ENCODE peak calls at places on chromosomes 7 and 10, in seven cellular contexts. E is AG10803, V is bronchial epithelial cell, I is stomach, L is upper lobe of left lung, G is IMR-90, W is GM10248. Q is an unnamed sample.

GRCh38 chr7:20246236-20246635 is 29.1 kb upstream of the MACC1 start:
- DNase-seq in E (no peak), V (no peak), I (no peak), L (no peak), G (no peak), W (no peak), Q (no peak)

GRCh38 chr10:118042336-118042735 is 4.4 kb downstream of the RAB11FIP2 start:
- DNase-seq in E (peak), V (no peak), I (no peak), L (no peak), G (no peak), W (no peak), Q (no peak)

GRCh38 chr10:124264711-124265390 is 153.9 kb downstream of the OAT start:
- DNase-seq in E (no peak), V (no peak), I (no peak), L (no peak), G (no peak), W (no peak), Q (no peak)

GRCh38 chr10:9297580-9297979 is 1243.1 kb downstream of the GATA3 start:
- DNase-seq in E (no peak), V (no peak), I (no peak), L (no peak), G (no peak), W (no peak), Q (no peak)

GRCh38 chr10:29946953-29947700 is 112.3 kb downstream of the JCAD start:
- DNase-seq in E (peak), V (peak), I (peak), L (peak), G (peak), W (no peak), Q (no peak)

GRCh38 chr7:17660116-17660515 is 280.2 kb downstream of the SNX13 start:
- DNase-seq in E (peak), V (peak), I (no peak), L (no peak), G (peak), W (no peak), Q (no peak)

GRCh38 chr7:4700577-4701235 is 18.6 kb downstream of the FOXK1 start:
- DNase-seq in E (peak), V (peak), I (no peak), L (no peak), G (peak), W (no peak), Q (no peak)

GRCh38 chr7:93028610-93029009 is 89.2 kb downstream of the SAMD9 start:
- DNase-seq in E (no peak), V (no peak), I (no peak), L (no peak), G (no peak), W (no peak), Q (no peak)

GRCh38 chr7:77991656-77992055 is 193.1 kb downstream of the PHTF2 start:
- DNase-seq in E (no peak), V (no peak), I (no peak), L (no peak), G (no peak), W (no peak), Q (no peak)

GRCh38 chr7:66348959-66349358 is 143.8 kb downstream of the TPST1 start:
- DNase-seq in E (no peak), V (peak), I (no peak), L (peak), G (no peak), W (no peak), Q (no peak)

GRCh38 chr10:6130851-6131470 is 42.1 kb downstream of the RBM17 start:
- DNase-seq in E (peak), V (no peak), I (no peak), L (no peak), G (no peak), W (no peak), Q (no peak)

GRCh38 chr7:113143486-113144257 is 25.3 kb upstream of the SMIM30 start:
- DNase-seq in E (no peak), V (no peak), I (no peak), L (no peak), G (no peak), W (no peak), Q (no peak)

GRCh38 chr7:22726849-22727792 is at the start of gene IL6:
- DNase-seq in E (peak), V (peak), I (peak), L (peak), G (peak), W (peak), Q (no peak)

GRCh38 chr10:117997673-117998072 is 49.1 kb downstream of the RAB11FIP2 start:
- DNase-seq in E (no peak), V (no peak), I (no peak), L (no peak), G (no peak), W (no peak), Q (no peak)

GRCh38 chr10:46229144-46229563 is 57.6 kb upstream of the ANTXRL start:
- DNase-seq in E (no peak), V (no peak), I (peak), L (peak), G (no peak), W (no peak), Q (peak)

GRCh38 chr7:151773795-151774194 is 103.1 kb downstream of the PRKAG2 start:
- DNase-seq in E (no peak), V (no peak), I (no peak), L (no peak), G (no peak), W (no peak), Q (no peak)

GRCh38 chr10:59674211-59674836 is 35.3 kb downstream of the SLC16A9 start:
- DNase-seq in E (peak), V (peak), I (no peak), L (no peak), G (peak), W (no peak), Q (no peak)

GRCh38 chr10:86265236-86265876 is 101.2 kb downstream of the GRID1 start:
- DNase-seq in E (no peak), V (no peak), I (no peak), L (peak), G (no peak), W (no peak), Q (peak)

GRCh38 chr7:65239707-65240352 is 133.8 kb upstream of the ZNF92 start:
- DNase-seq in E (no peak), V (no peak), I (peak), L (peak), G (no peak), W (no peak), Q (no peak)

GRCh38 chr7:1671876-1672451 is 1.9 kb downstream of the ELFN1 start:
- DNase-seq in E (no peak), V (no peak), I (no peak), L (no peak), G (no peak), W (peak), Q (peak)

GRCh38 chr7:7772385-7772784 is 54.0 kb upstream of the RPA3 start:
- DNase-seq in E (no peak), V (peak), I (no peak), L (no peak), G (peak), W (no peak), Q (no peak)

GRCh38 chr7:47624660-47625059 is 42.7 kb upstream of the TNS3 start:
- DNase-seq in E (no peak), V (no peak), I (no peak), L (no peak), G (no peak), W (no peak), Q (no peak)

GRCh38 chr7:142384508-142384922 is 126.7 kb upstream of the PRSS58 start:
- DNase-seq in E (peak), V (peak), I (no peak), L (peak), G (peak), W (no peak), Q (no peak)

GRCh38 chr10:112972606-112973005 is 22.6 kb downstream of the TCF7L2 start:
- DNase-seq in E (no peak), V (no peak), I (no peak), L (no peak), G (no peak), W (no peak), Q (no peak)

GRCh38 chr7:98283127-98283886 is 1.8 kb downstream of the BRI3 start:
- DNase-seq in E (peak), V (peak), I (peak), L (peak), G (peak), W (no peak), Q (no peak)

GRCh38 chr10:112202561-112203241 is 19.1 kb upstream of the GPAM start:
- DNase-seq in E (peak), V (peak), I (no peak), L (no peak), G (peak), W (peak), Q (no peak)

GRCh38 chr10:119357389-119358139 is 150.2 kb downstream of the GRK5 start:
- DNase-seq in E (no peak), V (no peak), I (peak), L (no peak), G (no peak), W (no peak), Q (no peak)

GRCh38 chr10:70292016-70292415 is 8.2 kb upstream of the NPFFR1 start:
- DNase-seq in E (no peak), V (no peak), I (no peak), L (no peak), G (no peak), W (no peak), Q (no peak)

GRCh38 chr10:46250898-46251856 is 35.6 kb upstream of the ANTXRL start:
- DNase-seq in E (no peak), V (no peak), I (peak), L (peak), G (no peak), W (no peak), Q (peak)

GRCh38 chr10:132458595-132459251 is 61.7 kb downstream of the PWWP2B start:
- DNase-seq in E (peak), V (no peak), I (peak), L (no peak), G (no peak), W (peak), Q (no peak)

GRCh38 chr7:21497072-21497471 is 45.8 kb upstream of the DNAH11 start:
- DNase-seq in E (peak), V (peak), I (no peak), L (no peak), G (peak), W (no peak), Q (no peak)

GRCh38 chr7:39429421-39429820 is 136.8 kb upstream of the YAE1 start:
- DNase-seq in E (no peak), V (no peak), I (no peak), L (no peak), G (no peak), W (no peak), Q (no peak)

GRCh38 chr7:69341288-69341687 is 257.0 kb upstream of the AUTS2 start:
- DNase-seq in E (no peak), V (no peak), I (no peak), L (no peak), G (no peak), W (no peak), Q (no peak)

GRCh38 chr7:6011541-6011940 is 2.5 kb downstream of the AIMP2 start:
- DNase-seq in E (no peak), V (no peak), I (no peak), L (no peak), G (no peak), W (no peak), Q (no peak)

GRCh38 chr7:125424721-125425120 is 495.1 kb upstream of the POT1 start:
- DNase-seq in E (no peak), V (peak), I (no peak), L (no peak), G (no peak), W (no peak), Q (no peak)

GRCh38 chr7:53218730-53219504 is 183.5 kb downstream of the POM121L12 start:
- DNase-seq in E (no peak), V (no peak), I (no peak), L (no peak), G (no peak), W (no peak), Q (no peak)

GRCh38 chr10:102395677-102396197 is at the start of gene NFKB2:
- DNase-seq in E (peak), V (peak), I (no peak), L (peak), G (no peak), W (no peak), Q (no peak)

GRCh38 chr10:102393411-102394078 is 2.0 kb upstream of the NFKB2 start:
- DNase-seq in E (no peak), V (no peak), I (no peak), L (no peak), G (no peak), W (no peak), Q (no peak)

GRCh38 chr10:102394801-102395676 is 466 bp upstream of the NFKB2 start:
- DNase-seq in E (peak), V (peak), I (peak), L (peak), G (peak), W (peak), Q (peak)

GRCh38 chr10:102392306-102392705 is 3.2 kb upstream of the NFKB2 start:
- DNase-seq in E (no peak), V (no peak), I (no peak), L (no peak), G (no peak), W (no peak), Q (no peak)

DNA sequence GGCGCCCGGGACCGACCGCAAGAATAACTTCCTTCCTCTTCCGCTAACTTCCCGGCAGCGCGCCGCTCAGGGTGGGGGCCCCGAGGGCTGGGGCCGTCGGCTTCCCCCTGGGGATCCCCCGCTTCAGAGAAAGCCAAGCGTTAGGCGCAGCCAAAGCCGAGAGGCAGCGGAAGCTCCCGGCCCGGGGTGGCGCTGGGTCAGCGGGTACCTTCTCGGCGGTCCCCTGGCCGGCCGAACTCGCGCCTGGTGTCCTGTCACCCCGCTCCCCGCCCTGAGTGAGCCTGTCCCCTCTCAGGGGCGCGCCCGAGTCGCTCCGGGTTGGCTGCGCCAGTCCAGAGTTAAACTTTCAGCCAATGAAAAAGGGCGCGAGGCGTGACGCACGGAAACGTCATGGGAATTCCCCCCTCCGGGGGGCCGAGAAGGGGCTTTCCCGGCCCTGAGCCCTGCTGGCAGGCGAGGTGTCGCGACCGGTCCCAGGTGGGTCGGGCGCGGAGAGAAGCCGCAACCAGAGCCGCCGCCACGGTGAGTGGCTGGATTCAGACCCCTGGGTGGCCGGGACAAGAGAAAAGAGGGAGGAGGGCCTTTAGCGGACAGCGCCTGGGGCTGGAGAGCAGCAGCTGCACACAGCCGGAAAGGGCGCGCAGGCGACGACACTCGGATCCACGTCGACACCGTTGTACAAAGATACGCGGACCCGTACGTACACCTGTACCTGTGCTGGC is 1.3 kb upstream of the NFKB2 start:
- DNase-seq in E (peak), V (peak), I (peak), L (peak), G (peak), W (peak), Q (peak)
- TF ChIP-seq CTCF in E (peak), V (peak), I (peak), L (peak), G (no peak), W (no peak), Q (peak)

DNA sequence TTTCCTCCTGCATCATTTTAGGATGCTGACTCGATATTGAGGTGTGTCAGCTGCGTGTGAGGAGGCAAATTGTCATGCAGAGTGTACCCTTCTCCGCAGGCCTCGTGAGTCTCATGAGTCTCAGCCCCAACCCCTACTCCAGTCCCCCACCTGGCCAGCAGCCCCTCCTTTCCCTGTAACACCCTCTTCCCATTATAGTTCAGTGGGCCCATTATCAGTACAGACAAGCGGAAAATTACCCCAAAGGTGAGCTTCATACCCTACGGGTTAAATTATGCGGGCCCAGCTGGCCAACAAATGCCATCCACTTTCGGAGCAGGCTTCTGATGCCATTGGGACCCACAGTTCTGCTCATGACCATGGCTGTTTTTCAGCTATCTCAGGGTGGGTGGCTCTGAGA is 25.2 kb downstream of the SFTPD start:
- DNase-seq in E (no peak), V (no peak), I (no peak), L (no peak), G (no peak), W (no peak), Q (no peak)
- TF ChIP-seq CTCF in E (no peak), V (no peak), I (no peak), L (no peak), G (no peak), W (no peak), Q (no peak)

GRCh38 chr10:50850576-50851340 is 34.7 kb downstream of the A1CF start:
- DNase-seq in E (peak), V (no peak), I (no peak), L (no peak), G (no peak), W (no peak), Q (no peak)

GRCh38 chr10:50853557-50853956 is 31.9 kb downstream of the A1CF start:
- DNase-seq in E (no peak), V (no peak), I (no peak), L (no peak), G (no peak), W (no peak), Q (no peak)

GRCh38 chr10:50855461-50855860 is 30.0 kb downstream of the A1CF start:
- DNase-seq in E (no peak), V (no peak), I (no peak), L (no peak), G (no peak), W (no peak), Q (no peak)

GRCh38 chr10:50855015-50855414 is 30.4 kb downstream of the A1CF start:
- DNase-seq in E (no peak), V (peak), I (no peak), L (no peak), G (no peak), W (no peak), Q (no peak)

DNA sequence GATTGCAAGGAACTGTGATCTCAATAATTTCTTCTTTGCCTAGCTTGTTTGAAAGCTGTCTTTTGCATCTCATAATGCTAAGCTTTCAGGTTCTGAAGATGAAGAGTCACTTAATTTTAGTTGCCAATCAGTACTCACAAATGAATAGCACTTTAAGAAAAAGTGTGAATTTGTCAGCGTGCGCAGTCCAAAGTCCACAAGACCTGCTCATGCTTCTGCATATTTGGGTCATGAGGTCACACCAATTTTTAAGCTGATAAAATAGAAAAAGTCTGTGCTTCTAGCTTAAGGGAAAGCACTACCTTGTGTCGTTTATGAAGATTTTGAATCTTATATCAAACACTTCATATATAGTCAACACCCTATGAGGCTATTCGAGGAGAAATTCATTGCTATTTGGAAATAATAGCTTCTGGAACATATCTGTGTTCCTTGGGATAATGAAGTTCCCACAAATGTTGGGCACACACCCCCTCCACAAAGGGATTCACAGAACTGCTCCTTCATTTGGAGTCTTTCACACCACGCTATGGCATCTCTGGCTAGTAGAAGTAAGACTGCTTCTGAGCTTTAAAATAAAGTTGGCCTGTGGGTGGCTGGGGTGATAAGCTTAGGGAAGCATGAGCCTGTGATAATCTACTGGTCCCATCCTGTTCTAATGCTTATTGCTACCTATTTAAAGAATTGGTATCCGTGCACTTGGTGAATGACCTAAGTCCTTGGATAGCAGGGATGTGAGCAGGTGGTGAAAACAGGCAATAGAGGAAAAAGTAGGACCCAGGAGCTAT is 33.3 kb downstream of the A1CF start:
- DNase-seq in E (no peak), V (no peak), I (no peak), L (no peak), G (no peak), W (no peak), Q (no peak)
- TF ChIP-seq CTCF in E (no peak), V (no peak), I (no peak), L (no peak), G (no peak), W (no peak), Q (no peak)

GRCh38 chr10:92641492-92641891 is 48.3 kb upstream of the HHEX start:
- DNase-seq in E (no peak), V (no peak), I (no peak), L (no peak), G (no peak), W (no peak), Q (no peak)

GRCh38 chr10:92638037-92638436 is 45.1 kb downstream of the KIF11 start:
- DNase-seq in E (no peak), V (no peak), I (no peak), L (no peak), G (no peak), W (no peak), Q (no peak)

DNA sequence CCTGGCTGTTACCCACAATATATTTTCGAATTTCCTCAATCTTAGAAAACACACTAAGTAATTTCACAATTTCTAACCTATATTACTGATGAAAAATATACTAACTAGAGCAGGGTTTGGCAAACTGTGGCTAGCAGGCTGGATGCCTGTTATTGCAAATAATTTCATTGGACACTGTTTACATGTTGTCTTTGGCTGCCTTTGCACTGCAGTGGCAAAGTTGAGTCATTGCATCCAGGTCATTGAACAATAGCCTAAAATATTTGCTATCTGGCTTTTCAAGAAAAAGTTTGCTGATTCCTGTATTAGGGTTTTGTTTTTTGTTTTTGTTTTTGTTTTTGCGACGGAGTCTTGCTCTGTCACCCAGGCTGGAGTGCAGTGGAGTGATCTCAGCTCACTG is 47.2 kb downstream of the KIF11 start:
- DNase-seq in E (peak), V (peak), I (no peak), L (no peak), G (peak), W (no peak), Q (no peak)
- TF ChIP-seq CTCF in E (peak), V (no peak), I (no peak), L (no peak), G (peak), W (no peak), Q (peak)

GRCh38 chr7:87219545-87220025 is at the start of gene TMEM243:
- DNase-seq in E (peak), V (peak), I (peak), L (peak), G (peak), W (peak), Q (peak)
- TF ChIP-seq CTCF in E (peak), V (peak), I (no peak), L (no peak), G (peak), W (no peak), Q (peak)

GRCh38 chr10:87861566-87861952 is 1.8 kb downstream of the KLLN start:
- DNase-seq in E (peak), V (peak), I (peak), L (peak), G (peak), W (peak), Q (no peak)
- TF ChIP-seq CTCF in E (peak), V (peak), I (peak), L (no peak), G (peak), W (peak), Q (no peak)